ENCODE peak calls at places on chromosomes 3 and 15, in eight cellular contexts. I is psoas muscle; O is neural progenitor cell; Z is neuronal stem cell; D is sigmoid colon; J is tibial nerve; V is endodermal cell; L is CD8-positive, alpha-beta memory T cell. K is an unnamed sample.

GRCh38 chr3:153599685-153600084 is 437.7 kb downstream of the RAP2B start:
- DNase-seq in D (no peak), V (no peak), O (no peak), L (no peak), J (peak; percentile 14), I (no peak), Z (no peak), K (peak; percentile 48)

GRCh38 chr15:99536422-99537033 is 29.3 kb upstream of the MEF2A start:
- DNase-seq in J (no peak), Z (no peak), O (no peak), I (no peak), L (no peak), V (no peak), D (peak; percentile 71), K (peak; percentile 54)

GRCh38 chr15:69568621-69569020 is 116.0 kb downstream of the RPLP1 start:
- DNase-seq in V (no peak), Z (no peak), L (no peak), I (no peak), O (no peak), D (no peak), J (peak; percentile 39), K (peak; percentile 30)

GRCh38 chr15:73727330-73728018 is 25.7 kb downstream of the INSYN1 start:
- DNase-seq in O (no peak), J (no peak), V (no peak), Z (no peak), I (no peak), L (no peak), D (no peak), K (no peak)

GRCh38 chr3:85304360-85304964 is 345.7 kb downstream of the CADM2 start:
- DNase-seq in I (no peak), J (no peak), L (no peak), V (no peak), O (no peak), D (no peak), Z (no peak), K (no peak)

GRCh38 chr3:130816873-130817445 is 70.3 kb upstream of the PIK3R4 start:
- DNase-seq in V (no peak), J (no peak), O (peak; percentile 15), I (no peak), Z (no peak), D (no peak), L (no peak), K (no peak)

GRCh38 chr15:35626984-35627383 is 81.0 kb upstream of the DPH6 start:
- DNase-seq in O (no peak), D (no peak), V (no peak), I (no peak), Z (no peak), L (no peak), J (no peak), K (no peak)

GRCh38 chr3:196661400-196661799 is 21.9 kb downstream of the NRROS start:
- DNase-seq in J (no peak), D (no peak), Z (no peak), O (no peak), I (no peak), V (peak; percentile 75), L (no peak), K (no peak)

GRCh38 chr3:195094211-195094921 is 176.6 kb downstream of the XXYLT1 start:
- DNase-seq in O (no peak), L (peak; percentile 42), D (no peak), V (no peak), J (no peak), I (peak; percentile 48), Z (no peak), K (no peak)

GRCh38 chr3:49313902-49314676 is 25.8 kb downstream of the USP4 start:
- DNase-seq in Z (no peak), L (no peak), V (no peak), O (no peak), J (no peak), I (no peak), D (no peak), K (no peak)

GRCh38 chr3:29239377-29239776 is 41.5 kb upstream of the RBMS3 start:
- DNase-seq in D (no peak), L (no peak), Z (no peak), J (no peak), I (no peak), O (no peak), V (no peak), K (no peak)

GRCh38 chr3:36991923-36992805 is 767 bp downstream of the EPM2AIP1 start:
- DNase-seq in V (no peak), Z (no peak), I (no peak), D (peak; percentile 71), O (peak; percentile 38), J (peak; percentile 31), L (peak; percentile 51), K (no peak)

DNA sequence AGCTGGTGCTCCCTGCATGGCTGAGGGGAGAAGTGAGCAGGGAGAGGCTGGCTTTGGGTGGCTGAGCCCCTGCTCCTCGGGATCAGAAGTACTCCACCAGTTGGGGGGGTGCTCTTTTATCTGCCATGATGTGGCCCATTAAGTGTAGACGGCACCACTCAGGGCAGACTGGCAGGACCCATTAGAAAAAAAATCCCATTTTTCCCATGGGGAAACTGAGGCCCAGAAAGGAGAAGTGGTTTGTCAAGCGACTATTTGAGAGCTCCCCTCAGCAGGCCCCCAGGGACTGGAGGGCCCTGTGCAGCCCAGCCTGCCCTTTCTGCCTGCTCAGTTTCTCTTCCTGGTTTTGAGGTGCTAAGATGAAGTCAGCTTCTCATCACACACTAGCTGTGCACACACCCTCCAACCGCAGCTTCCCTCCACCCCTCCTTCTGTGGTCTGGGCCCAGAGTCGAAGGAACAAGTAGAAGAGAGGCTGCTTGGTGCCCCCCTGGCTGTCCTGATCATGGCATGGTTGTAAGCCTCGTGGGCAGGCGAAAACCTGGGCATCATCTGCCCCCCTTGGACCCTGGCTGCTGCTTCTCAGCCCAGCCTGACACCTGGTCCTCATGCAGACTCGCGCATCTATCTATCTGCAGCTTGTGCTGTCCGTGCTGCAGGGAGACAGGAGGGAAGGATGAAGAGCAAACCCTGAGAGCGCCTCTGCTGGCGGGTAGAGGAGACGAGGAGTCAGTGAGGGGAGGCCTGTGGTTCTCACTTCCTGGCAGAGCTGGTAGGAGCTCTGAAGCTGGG is 5.6 kb downstream of the CSK start:
- DNase-seq in I (peak; percentile 76), Z (no peak), V (peak; percentile 93), O (peak; percentile 80), J (peak; percentile 50), D (peak; percentile 83), L (peak; percentile 97), K (peak; percentile 42)
- H3K4me1 ChIP-seq in I (peaks cover 90% of the 10 kb centered on the region), Z (peaks cover 10% of the 10 kb centered on the region), V (peaks cover 6% of the 10 kb centered on the region), O (peaks cover 24% of the 10 kb centered on the region), J (peaks cover 100% of the 10 kb centered on the region), D (peaks cover 89% of the 10 kb centered on the region), L (peaks cover 75% of the 10 kb centered on the region), K (peaks cover 41% of the 10 kb centered on the region)

DNA sequence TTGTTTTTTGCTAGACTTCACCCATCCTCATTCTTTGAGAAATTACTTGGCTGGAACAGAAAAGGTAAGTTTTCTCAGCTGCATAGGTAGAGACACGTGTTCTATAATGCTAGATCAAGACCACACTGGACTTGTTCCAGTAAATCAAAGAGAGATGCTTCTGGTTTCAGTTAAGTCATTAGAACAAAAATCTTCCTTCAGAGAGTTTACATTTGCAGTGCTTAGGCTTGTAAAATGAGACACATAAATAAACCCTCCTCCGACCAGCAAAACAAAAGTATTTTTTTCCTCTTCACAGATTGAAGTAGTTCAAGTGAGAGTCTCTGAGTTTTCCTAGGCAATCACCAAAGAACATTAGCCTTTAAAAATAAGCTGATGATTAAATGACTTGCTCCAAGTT is 87.3 kb upstream of the PROK2 start:
- DNase-seq in L (no peak), O (no peak), Z (no peak), D (no peak), I (no peak), J (no peak), V (no peak), K (no peak)
- H3K4me3 ChIP-seq in L (no peak overlapping the region), O (no peak overlapping the region), Z (no peak overlapping the region), D (no peak overlapping the region), I (no peak overlapping the region), J (no peak overlapping the region), V (no peak overlapping the region), K (no peak overlapping the region)

GRCh38 chr3:14145236-14145635 is 20.4 kb downstream of the TMEM43 start:
- DNase-seq in J (peak; percentile 28), Z (no peak), D (no peak), O (no peak), L (peak; percentile 42), I (no peak), V (peak; percentile 56), K (no peak)

GRCh38 chr3:14142567-14143270 is 17.9 kb downstream of the TMEM43 start:
- DNase-seq in L (peak; percentile 84), V (peak; percentile 42), Z (no peak), I (no peak), J (no peak), D (no peak), O (no peak), K (no peak)

GRCh38 chr3:14144423-14145075 is 19.7 kb downstream of the TMEM43 start:
- DNase-seq in L (peak; percentile 91), Z (peak; percentile 51), J (peak; percentile 88), O (no peak), I (no peak), D (peak; percentile 92), V (peak; percentile 86), K (peak; percentile 93)

GRCh38 chr3:14143271-14143605 is 18.4 kb downstream of the TMEM43 start:
- DNase-seq in L (no peak), D (no peak), V (no peak), O (no peak), I (no peak), Z (no peak), J (no peak), K (no peak)

DNA sequence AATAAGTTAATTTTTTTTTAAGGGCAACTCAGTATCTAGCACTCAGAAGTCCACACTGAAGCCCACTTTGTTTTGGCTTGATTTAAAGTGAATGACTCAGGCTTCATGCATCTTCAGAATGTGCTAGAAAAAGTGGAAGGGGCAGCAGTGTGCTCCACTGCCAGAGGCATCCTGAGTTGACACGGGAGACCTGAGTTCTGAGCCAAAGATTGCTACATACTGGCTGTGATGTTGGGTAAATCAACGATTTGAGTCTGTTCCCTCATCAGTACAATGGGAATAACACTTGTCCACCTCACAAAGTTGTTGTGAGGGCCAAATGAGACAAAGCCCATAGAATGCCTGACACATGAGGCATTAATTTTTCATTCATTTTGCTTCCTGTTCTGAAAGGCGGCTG is 19.0 kb downstream of the TMEM43 start:
- DNase-seq in V (peak; percentile 68), O (no peak), D (peak; percentile 88), Z (no peak), I (no peak), L (peak; percentile 41), J (peak; percentile 70), K (peak; percentile 80)
- H3K4me1 ChIP-seq in V (peaks cover 10% of the 10 kb centered on the region), O (no peaks in the 10 kb centered on the region), D (peaks cover 54% of the 10 kb centered on the region), Z (peaks cover 18% of the 10 kb centered on the region), I (peaks cover 33% of the 10 kb centered on the region), L (peaks cover 55% of the 10 kb centered on the region), J (peaks cover 60% of the 10 kb centered on the region), K (peaks cover 37% of the 10 kb centered on the region)

DNA sequence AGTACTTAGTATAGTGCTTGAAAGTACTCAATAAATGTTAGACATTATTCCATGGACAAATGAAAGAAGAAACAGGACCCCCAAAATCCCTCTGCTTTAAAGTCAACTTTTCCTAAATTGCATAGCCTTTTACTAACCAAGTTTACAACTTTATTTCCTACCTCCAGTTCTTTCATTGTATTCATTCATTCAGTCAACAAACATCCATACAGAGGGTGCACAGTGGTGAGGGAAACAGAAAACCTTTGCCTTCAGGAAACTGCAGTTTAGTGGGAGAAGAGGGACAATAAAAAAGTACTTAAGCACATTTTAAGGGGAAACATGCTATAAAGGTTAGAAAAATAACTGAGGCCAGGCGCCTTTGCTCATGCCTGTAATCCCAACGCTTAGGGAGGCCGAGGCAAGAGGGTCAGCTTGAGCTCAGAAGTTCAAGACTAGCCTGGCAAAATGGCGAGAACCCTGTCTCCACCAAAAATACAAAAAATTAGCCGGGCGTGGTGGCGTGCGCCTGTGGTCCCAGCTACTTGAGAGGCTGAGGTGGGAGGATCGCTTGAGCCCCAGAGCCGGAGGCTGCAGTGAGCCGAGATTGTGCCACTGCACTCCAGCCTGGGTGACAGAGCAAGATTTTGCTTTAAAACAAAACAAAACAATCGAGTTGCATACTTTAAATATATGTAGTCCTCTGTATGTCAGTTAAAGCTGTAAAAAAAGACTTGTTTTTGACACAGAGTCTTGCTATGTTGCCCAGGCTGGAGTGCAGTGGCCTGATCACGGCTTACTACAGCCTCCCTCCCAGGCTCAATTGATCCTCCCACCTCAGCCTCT is 1.1 kb upstream of the DENND4A start:
- DNase-seq in O (no peak), V (no peak), D (no peak), Z (no peak), I (no peak), L (no peak), J (no peak), K (no peak)
- H3K4me3 ChIP-seq in O (peak overlapping the region; percentile 68), V (peak overlapping the region; percentile 92), D (peak overlapping the region; percentile 87), Z (peak overlapping the region; percentile 62), I (peak overlapping the region; percentile 90), L (peak overlapping the region; percentile 94), J (peak overlapping the region; percentile 79), K (peak overlapping the region; percentile 53)

K was measured in SJSA1.